ENCODE peak calls at places on chromosomes 6 and 20, in seven cellular contexts. J, Y, D, H, V, Q and C are unnamed samples.

GRCh38 chr20:327041-327945 is 1.9 kb downstream of the SOX12 start:
- DNase-seq in J (no peak), Y (peak), D (peak), H (peak), V (peak), Q (peak), C (peak)

GRCh38 chr6:79671605-79672266 is 40.6 kb downstream of the SH3BGRL2 start:
- DNase-seq in J (no peak), Y (peak), D (peak), H (no peak), V (peak), Q (no peak), C (no peak)

GRCh38 chr20:44990425-44990824 is 24.1 kb downstream of the STK4 start:
- DNase-seq in J (no peak), Y (no peak), D (no peak), H (no peak), V (peak), Q (no peak), C (no peak)

GRCh38 chr6:16635810-16636602 is 125.3 kb downstream of the ATXN1 start:
- DNase-seq in J (peak), Y (peak), D (no peak), H (no peak), V (no peak), Q (no peak), C (no peak)

GRCh38 chr20:2260250-2260649 is 35.6 kb upstream of the TGM3 start:
- DNase-seq in J (no peak), Y (no peak), D (no peak), H (no peak), V (no peak), Q (no peak), C (no peak)

GRCh38 chr20:62063981-62064787 is 1.5 kb downstream of the TAF4 start:
- DNase-seq in J (no peak), Y (no peak), D (peak), H (no peak), V (no peak), Q (no peak), C (no peak)

GRCh38 chr6:53795254-53795701 is 473 bp downstream of the LRRC1 start:
- DNase-seq in J (no peak), Y (peak), D (no peak), H (no peak), V (no peak), Q (no peak), C (no peak)

GRCh38 chr20:54100563-54100962 is 30.2 kb upstream of the BCAS1 start:
- DNase-seq in J (no peak), Y (no peak), D (no peak), H (no peak), V (no peak), Q (no peak), C (no peak)

GRCh38 chr6:18262812-18263560 is 1.3 kb downstream of the DEK start:
- DNase-seq in J (no peak), Y (no peak), D (no peak), H (no peak), V (peak), Q (no peak), C (peak)

GRCh38 chr6:45132683-45133294 is 195.3 kb upstream of the RUNX2 start:
- DNase-seq in J (no peak), Y (no peak), D (no peak), H (no peak), V (no peak), Q (no peak), C (no peak)

GRCh38 chr6:137309078-137309762 is 90.0 kb upstream of the IFNGR1 start:
- DNase-seq in J (no peak), Y (peak), D (peak), H (no peak), V (peak), Q (peak), C (no peak)

GRCh38 chr6:92507552-92507951 is 911.8 kb downstream of the EPHA7 start:
- DNase-seq in J (no peak), Y (no peak), D (no peak), H (no peak), V (no peak), Q (no peak), C (no peak)

GRCh38 chr20:54573838-54574237 is 98.4 kb downstream of the DOK5 start:
- DNase-seq in J (no peak), Y (no peak), D (no peak), H (no peak), V (no peak), Q (no peak), C (no peak)

GRCh38 chr6:148146717-148147116 is 195.9 kb upstream of the SASH1 start:
- DNase-seq in J (no peak), Y (no peak), D (no peak), H (no peak), V (no peak), Q (no peak), C (no peak)

GRCh38 chr6:128723667-128724066 is 159.3 kb upstream of the LAMA2 start:
- DNase-seq in J (no peak), Y (no peak), D (no peak), H (no peak), V (no peak), Q (no peak), C (no peak)

GRCh38 chr20:555933-556332 is 12.3 kb upstream of the CSNK2A1 start:
- DNase-seq in J (no peak), Y (no peak), D (no peak), H (no peak), V (no peak), Q (no peak), C (peak)

GRCh38 chr6:51019785-51020184 is 201.1 kb downstream of the TFAP2B start:
- DNase-seq in J (no peak), Y (no peak), D (no peak), H (no peak), V (no peak), Q (no peak), C (no peak)

GRCh38 chr6:90214966-90215365 is 81.7 kb downstream of the BACH2 start:
- DNase-seq in J (no peak), Y (no peak), D (no peak), H (no peak), V (no peak), Q (no peak), C (no peak)

GRCh38 chr6:90220273-90220672 is 76.4 kb downstream of the BACH2 start:
- DNase-seq in J (no peak), Y (no peak), D (no peak), H (no peak), V (no peak), Q (no peak), C (no peak)

GRCh38 chr6:90216081-90216977 is 80.3 kb downstream of the BACH2 start:
- DNase-seq in J (peak), Y (no peak), D (no peak), H (no peak), V (peak), Q (no peak), C (no peak)

GRCh38 chr6:90219168-90219985 is 77.3 kb downstream of the BACH2 start:
- DNase-seq in J (no peak), Y (peak), D (no peak), H (no peak), V (no peak), Q (peak), C (peak)

DNA sequence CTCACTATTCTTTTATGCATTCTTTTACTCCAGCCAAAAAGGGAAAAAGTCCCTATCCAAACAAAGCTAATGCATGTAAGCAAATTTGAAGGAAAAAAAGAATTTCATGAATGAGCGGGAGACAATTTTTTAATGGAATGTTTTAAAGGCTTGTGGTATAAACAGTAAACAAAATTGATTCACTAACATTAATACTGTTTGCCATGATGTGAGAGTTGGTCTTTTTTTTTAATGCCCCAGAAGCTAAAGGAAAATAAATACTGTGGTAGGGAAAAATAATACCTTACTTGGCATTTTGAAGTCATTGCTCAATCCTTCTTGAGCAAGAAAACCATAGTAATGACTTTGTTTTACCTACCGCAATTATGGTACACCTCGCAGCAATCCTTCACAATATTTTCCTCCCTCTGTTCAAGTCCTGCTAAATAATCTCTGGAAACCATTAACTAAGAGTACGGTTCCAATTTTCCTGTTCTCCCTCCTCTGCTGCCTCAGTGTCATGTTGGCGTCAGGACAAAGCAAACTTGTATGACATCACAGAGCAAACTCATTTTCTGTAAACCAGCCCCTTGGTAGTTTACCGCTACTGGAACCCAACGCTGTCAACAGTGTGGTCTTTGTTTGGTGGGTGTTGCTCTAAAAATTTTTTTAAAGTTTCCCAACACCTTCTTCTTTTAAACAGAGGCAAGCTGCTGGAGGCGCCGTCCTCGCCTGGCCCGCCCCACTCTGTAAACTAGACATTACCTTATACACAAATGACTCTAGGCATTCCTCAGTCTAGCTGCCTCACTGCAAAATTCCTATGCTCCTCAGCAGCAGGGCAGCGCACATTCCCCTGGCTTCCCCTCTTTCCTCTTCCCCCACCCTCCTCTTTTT is 78.8 kb downstream of the BACH2 start:
- DNase-seq in J (peak), Y (no peak), D (no peak), H (peak), V (no peak), Q (no peak), C (peak)
- TF ChIP-seq POLR2A in J (no peak), Y (no peak), D (no peak), H (no peak), V (no peak), Q (no peak), C (no peak)

DNA sequence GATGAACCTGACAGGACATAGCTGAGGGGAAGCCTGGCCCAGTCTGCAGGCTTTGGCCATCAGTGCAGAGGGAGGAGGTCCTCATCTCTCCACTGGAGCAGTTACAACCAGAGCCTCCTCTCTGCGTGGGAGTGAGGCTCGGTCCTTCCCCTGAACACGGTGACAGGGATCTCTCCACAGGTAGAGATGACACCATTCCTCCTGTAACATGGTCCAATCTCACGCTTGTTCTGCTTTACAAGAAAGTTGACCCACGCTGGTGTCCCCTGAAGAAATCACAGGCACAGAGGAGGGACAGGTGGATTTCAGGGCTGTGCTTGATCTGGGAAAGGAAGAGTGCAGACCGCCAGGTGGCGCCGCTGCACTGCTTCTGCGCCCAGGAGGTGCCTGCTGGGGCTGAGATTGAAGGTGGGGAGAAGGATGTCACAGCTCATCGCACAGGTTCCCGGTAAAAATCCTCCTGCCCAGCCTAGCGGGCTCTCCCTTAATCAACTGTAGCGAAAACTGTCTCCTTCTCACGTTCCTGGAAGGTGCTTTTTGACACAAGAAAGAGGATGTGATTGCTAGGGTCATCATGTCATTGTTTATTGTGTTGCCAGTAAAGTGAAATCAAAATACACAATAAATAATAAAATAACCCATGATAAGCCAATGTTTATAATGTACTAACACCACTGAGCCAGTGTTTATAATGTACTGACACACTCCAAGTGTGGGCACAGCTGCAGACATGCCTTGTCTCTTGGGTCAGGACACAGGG is 20.4 kb downstream of the HLA-G start:
- DNase-seq in J (no peak), Y (peak), D (peak), H (peak), V (peak), Q (peak), C (peak)
- TF ChIP-seq POLR2A in J (no peak), Y (no peak), D (no peak), H (no peak), V (no peak), Q (no peak), C (no peak)

GRCh38 chr20:58993332-58994248 is 12.5 kb downstream of the NELFCD start:
- DNase-seq in J (no peak), Y (no peak), D (no peak), H (no peak), V (no peak), Q (no peak), C (no peak)
- TF ChIP-seq POLR2A in J (no peak), Y (no peak), D (no peak), H (no peak), V (no peak), Q (no peak), C (no peak)

GRCh38 chr20:48769111-48769879 is 58.5 kb downstream of the PREX1 start:
- DNase-seq in J (no peak), Y (no peak), D (no peak), H (no peak), V (no peak), Q (no peak), C (peak)
- TF ChIP-seq POLR2A in J (no peak), Y (no peak), D (no peak), H (no peak), V (no peak), Q (no peak), C (no peak)

GRCh38 chr20:13865825-13866351 is 81.1 kb downstream of the NDUFAF5 start:
- DNase-seq in J (peak), Y (no peak), D (no peak), H (no peak), V (no peak), Q (no peak), C (no peak)
- TF ChIP-seq POLR2A in J (no peak), Y (no peak), D (no peak), H (no peak), V (no peak), Q (no peak), C (no peak)

GRCh38 chr6:35911871-35912653 is 8.8 kb downstream of the SRPK1 start:
- DNase-seq in J (no peak), Y (no peak), D (no peak), H (no peak), V (no peak), Q (no peak), C (no peak)

GRCh38 chr6:35919085-35919826 is 1.6 kb downstream of the SRPK1 start:
- DNase-seq in J (peak), Y (no peak), D (no peak), H (no peak), V (no peak), Q (no peak), C (peak)

GRCh38 chr6:35919827-35920751 is 809 bp downstream of the SRPK1 start:
- DNase-seq in J (peak), Y (peak), D (no peak), H (no peak), V (peak), Q (no peak), C (peak)

GRCh38 chr6:35920793-35921732 is at the start of gene SRPK1:
- DNase-seq in J (peak), Y (peak), D (peak), H (peak), V (peak), Q (peak), C (peak)

GRCh38 chr6:35916056-35916455 is 4.8 kb downstream of the SRPK1 start:
- DNase-seq in J (peak), Y (no peak), D (no peak), H (no peak), V (no peak), Q (no peak), C (no peak)
- TF ChIP-seq POLR2A in J (no peak), Y (no peak), D (no peak), H (no peak), V (no peak), Q (no peak), C (no peak)

GRCh38 chr20:31559704-31560093 is 45.4 kb upstream of the ID1 start:
- DNase-seq in J (no peak), Y (no peak), D (no peak), H (no peak), V (no peak), Q (no peak), C (no peak)

GRCh38 chr20:31551581-31552081 is 37.4 kb downstream of the HM13 start:
- DNase-seq in J (no peak), Y (no peak), D (no peak), H (no peak), V (no peak), Q (no peak), C (no peak)

GRCh38 chr20:31560094-31560899 is 44.8 kb upstream of the ID1 start:
- DNase-seq in J (no peak), Y (peak), D (peak), H (peak), V (peak), Q (peak), C (peak)

GRCh38 chr20:31551163-31551562 is 36.9 kb downstream of the HM13 start:
- DNase-seq in J (no peak), Y (no peak), D (no peak), H (no peak), V (no peak), Q (no peak), C (no peak)

DNA sequence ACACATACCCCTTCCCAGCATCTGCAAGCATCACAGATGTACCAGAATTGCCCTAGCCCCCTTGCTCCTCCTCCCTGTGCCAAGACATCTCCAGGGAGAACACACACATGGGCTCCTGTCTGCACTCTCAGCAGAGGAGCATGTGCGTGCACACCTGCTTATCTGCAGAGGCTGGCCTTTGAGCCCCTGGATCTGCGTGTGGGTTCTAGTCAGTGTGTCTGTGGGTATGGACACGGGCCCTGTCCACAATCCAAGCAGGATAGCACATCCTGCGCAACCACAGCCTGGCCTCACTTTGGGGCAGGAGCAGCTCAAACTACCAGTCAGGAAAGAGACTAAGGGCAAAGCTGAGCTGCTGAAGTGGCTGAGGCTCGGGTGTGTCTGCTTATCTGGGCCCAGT is 41.0 kb downstream of the HM13 start:
- DNase-seq in J (no peak), Y (no peak), D (no peak), H (no peak), V (no peak), Q (no peak), C (peak)
- TF ChIP-seq POLR2A in J (no peak), Y (no peak), D (no peak), H (no peak), V (no peak), Q (no peak), C (no peak)

GRCh38 chr20:21653628-21654027 is 51.8 kb upstream of the PAX1 start:
- DNase-seq in J (no peak), Y (no peak), D (no peak), H (no peak), V (no peak), Q (no peak), C (no peak)
- TF ChIP-seq POLR2A in J (no peak), Y (no peak), D (no peak), H (no peak), V (no peak), Q (no peak), C (no peak)